ENCODE peak calls at places on chromosomes 2 and 18, in ten cellular contexts. J, T, L, R, U, C, A, Q, K and S are unnamed samples.

GRCh38 chr2:88737385-88737784 is 45.9 kb downstream of the RPIA start:
- DNase-seq in J (no peak), T (no peak), L (no peak), R (no peak), U (no peak), C (peak), A (no peak), Q (no peak), K (no peak), S (no peak)

GRCh38 chr2:147623328-147623727 is 221.5 kb upstream of the ACVR2A start:
- DNase-seq in J (no peak), T (no peak), L (no peak), R (no peak), U (no peak), C (no peak), A (no peak), Q (no peak), K (no peak), S (no peak)

GRCh38 chr18:23951206-23951605 is 63.3 kb upstream of the TTC39C start:
- DNase-seq in J (no peak), T (no peak), L (no peak), R (no peak), U (no peak), C (no peak), A (no peak), Q (no peak), K (no peak), S (no peak)

GRCh38 chr2:24830786-24831185 is 37.6 kb downstream of the CENPO start:
- DNase-seq in J (no peak), T (no peak), L (no peak), R (no peak), U (no peak), C (no peak), A (peak), Q (peak), K (peak), S (no peak)

GRCh38 chr2:240566203-240567136 is 1.8 kb upstream of the RNPEPL1 start:
- DNase-seq in J (peak), T (peak), L (peak), R (peak), U (peak), C (peak), A (peak), Q (peak), K (peak), S (peak)

GRCh38 chr2:11446733-11447248 is 19.2 kb downstream of the E2F6 start:
- DNase-seq in J (peak), T (peak), L (peak), R (peak), U (peak), C (peak), A (peak), Q (peak), K (no peak), S (peak)

GRCh38 chr2:40540026-40540425 is 88.1 kb upstream of the SLC8A1 start:
- DNase-seq in J (no peak), T (no peak), L (no peak), R (no peak), U (no peak), C (no peak), A (no peak), Q (no peak), K (no peak), S (no peak)

GRCh38 chr2:186125156-186125555 is 360.9 kb upstream of the ZC3H15 start:
- DNase-seq in J (no peak), T (no peak), L (no peak), R (no peak), U (no peak), C (no peak), A (no peak), Q (no peak), K (no peak), S (no peak)

GRCh38 chr2:190800528-190800927 is 80.1 kb upstream of the GLS start:
- DNase-seq in J (no peak), T (no peak), L (no peak), R (no peak), U (no peak), C (no peak), A (no peak), Q (no peak), K (no peak), S (no peak)

GRCh38 chr2:156687715-156688114 is 251.5 kb downstream of the GPD2 start:
- DNase-seq in J (no peak), T (no peak), L (no peak), R (no peak), U (no peak), C (no peak), A (no peak), Q (no peak), K (no peak), S (no peak)

GRCh38 chr2:16653083-16653375 is 12.6 kb downstream of the CYRIA start:
- DNase-seq in J (no peak), T (no peak), L (no peak), R (no peak), U (no peak), C (no peak), A (no peak), Q (no peak), K (peak), S (no peak)

GRCh38 chr18:12307871-12308385 is at the start of gene TUBB6:
- DNase-seq in J (no peak), T (no peak), L (peak), R (no peak), U (no peak), C (peak), A (peak), Q (no peak), K (peak), S (peak)

GRCh38 chr2:72925328-72925943 is 8.1 kb downstream of the EMX1 start:
- DNase-seq in J (no peak), T (peak), L (no peak), R (no peak), U (no peak), C (no peak), A (peak), Q (peak), K (peak), S (no peak)

GRCh38 chr18:10454800-10455550 is 540 bp downstream of the APCDD1 start:
- DNase-seq in J (peak), T (no peak), L (no peak), R (peak), U (no peak), C (no peak), A (no peak), Q (no peak), K (peak), S (peak)

GRCh38 chr2:226158229-226158628 is 641.4 kb downstream of the IRS1 start:
- DNase-seq in J (no peak), T (no peak), L (no peak), R (no peak), U (no peak), C (no peak), A (no peak), Q (no peak), K (no peak), S (no peak)

GRCh38 chr2:233810385-233810784 is 32.3 kb downstream of the MROH2A start:
- DNase-seq in J (no peak), T (peak), L (no peak), R (no peak), U (no peak), C (no peak), A (no peak), Q (no peak), K (peak), S (no peak)

GRCh38 chr2:19536136-19536535 is 177.7 kb upstream of the OSR1 start:
- DNase-seq in J (no peak), T (no peak), L (no peak), R (no peak), U (no peak), C (peak), A (no peak), Q (no peak), K (no peak), S (no peak)

GRCh38 chr18:80154293-80154692 is 45.2 kb downstream of the ADNP2 start:
- DNase-seq in J (no peak), T (no peak), L (no peak), R (no peak), U (no peak), C (no peak), A (peak), Q (no peak), K (no peak), S (no peak)

GRCh38 chr2:207135340-207135739 is 30.4 kb downstream of the KLF7 start:
- DNase-seq in J (no peak), T (no peak), L (no peak), R (no peak), U (peak), C (peak), A (no peak), Q (no peak), K (no peak), S (no peak)

GRCh38 chr2:191218292-191218898 is 26.8 kb upstream of the MYO1B start:
- DNase-seq in J (no peak), T (peak), L (no peak), R (peak), U (peak), C (peak), A (peak), Q (peak), K (no peak), S (peak)

GRCh38 chr2:65319674-65320041 is 92.0 kb downstream of the ACTR2 start:
- DNase-seq in J (no peak), T (no peak), L (no peak), R (no peak), U (no peak), C (no peak), A (no peak), Q (no peak), K (no peak), S (no peak)

GRCh38 chr2:236159778-236160170 is 8.4 kb downstream of the GBX2 start:
- DNase-seq in J (no peak), T (no peak), L (no peak), R (no peak), U (no peak), C (no peak), A (no peak), Q (no peak), K (no peak), S (no peak)

GRCh38 chr2:135072125-135072997 is 20.3 kb downstream of the RAB3GAP1 start:
- DNase-seq in J (no peak), T (no peak), L (no peak), R (no peak), U (no peak), C (no peak), A (no peak), Q (no peak), K (no peak), S (no peak)

GRCh38 chr18:46578987-46579386 is 78.0 kb downstream of the LOXHD1 start:
- DNase-seq in J (no peak), T (no peak), L (peak), R (no peak), U (no peak), C (no peak), A (no peak), Q (no peak), K (no peak), S (no peak)

GRCh38 chr2:24342110-24342910 is 18.0 kb downstream of the ITSN2 start:
- DNase-seq in J (no peak), T (no peak), L (no peak), R (no peak), U (no peak), C (peak), A (no peak), Q (no peak), K (no peak), S (no peak)

GRCh38 chr2:7118606-7119503 is 201.6 kb downstream of the RNF144A start:
- DNase-seq in J (no peak), T (no peak), L (no peak), R (no peak), U (no peak), C (peak), A (peak), Q (no peak), K (no peak), S (peak)